ENCODE peak calls at places on chromosome 5, in four cellular contexts. B, I, N and V are unnamed samples.
A peak's percentile ranks its signal among the peaks of the same experiment; 100 is the strongest.

GRCh38 chr5:44779167-44779566 is 29.6 kb upstream of the MRPS30 start:
- DNase-seq in N (no peak), B (no peak), I (no peak), V (no peak)

GRCh38 chr5:174981416-174981815 is 257.0 kb downstream of the MSX2 start:
- DNase-seq in I (no peak), N (no peak), B (no peak), V (no peak)

GRCh38 chr5:177604116-177604521 is 4.2 kb downstream of the B4GALT7 start:
- DNase-seq in I (no peak), N (no peak), B (no peak), V (no peak)

GRCh38 chr5:56278267-56278826 is 45.2 kb upstream of the ANKRD55 start:
- DNase-seq in I (peak; percentile 78), N (peak; percentile 98), B (peak; percentile 42), V (peak; percentile 93)

GRCh38 chr5:120155873-120156272 is 308.2 kb upstream of the PRR16 start:
- DNase-seq in N (no peak), B (peak; percentile 37), I (no peak), V (no peak)

GRCh38 chr5:172140120-172140519 is 47.9 kb downstream of the STK10 start:
- DNase-seq in B (no peak), I (no peak), N (no peak), V (no peak)

GRCh38 chr5:62731011-62731410 is 152.4 kb downstream of the LRRC70 start:
- DNase-seq in N (no peak), I (no peak), B (no peak), V (no peak)

GRCh38 chr5:132296412-132297001 is 2.3 kb downstream of the SLC22A4 start:
- DNase-seq in N (no peak), B (peak; percentile 75), I (no peak), V (peak; percentile 62)

GRCh38 chr5:82885657-82886389 is 191.4 kb downstream of the TMEM167A start:
- DNase-seq in N (no peak), I (no peak), B (no peak), V (peak; percentile 80)

GRCh38 chr5:173327084-173327947 is 898 bp downstream of the STC2 start:
- DNase-seq in B (peak; percentile 76), I (peak; percentile 76), N (peak; percentile 68), V (peak; percentile 53)

GRCh38 chr5:115723224-115723623 is 93.2 kb downstream of the CDO1 start:
- DNase-seq in N (no peak), B (no peak), I (no peak), V (no peak)

GRCh38 chr5:108381034-108381954 is 604 bp downstream of the FBXL17 start:
- DNase-seq in N (peak; percentile 66), B (peak; percentile 80), I (peak; percentile 87), V (peak; percentile 73)

GRCh38 chr5:114407783-114408182 is 45.9 kb downstream of the KCNN2 start:
- DNase-seq in B (no peak), N (no peak), I (no peak), V (no peak)

GRCh38 chr5:80961376-80962281 is 1.5 kb downstream of the RASGRF2 start:
- DNase-seq in B (no peak), I (peak; percentile 48), N (no peak), V (peak; percentile 27)
- H3K4me3 ChIP-seq in B (no peak overlapping the region), I (peak overlapping the region; percentile 52), N (no peak overlapping the region), V (peak overlapping the region; percentile 52)

DNA sequence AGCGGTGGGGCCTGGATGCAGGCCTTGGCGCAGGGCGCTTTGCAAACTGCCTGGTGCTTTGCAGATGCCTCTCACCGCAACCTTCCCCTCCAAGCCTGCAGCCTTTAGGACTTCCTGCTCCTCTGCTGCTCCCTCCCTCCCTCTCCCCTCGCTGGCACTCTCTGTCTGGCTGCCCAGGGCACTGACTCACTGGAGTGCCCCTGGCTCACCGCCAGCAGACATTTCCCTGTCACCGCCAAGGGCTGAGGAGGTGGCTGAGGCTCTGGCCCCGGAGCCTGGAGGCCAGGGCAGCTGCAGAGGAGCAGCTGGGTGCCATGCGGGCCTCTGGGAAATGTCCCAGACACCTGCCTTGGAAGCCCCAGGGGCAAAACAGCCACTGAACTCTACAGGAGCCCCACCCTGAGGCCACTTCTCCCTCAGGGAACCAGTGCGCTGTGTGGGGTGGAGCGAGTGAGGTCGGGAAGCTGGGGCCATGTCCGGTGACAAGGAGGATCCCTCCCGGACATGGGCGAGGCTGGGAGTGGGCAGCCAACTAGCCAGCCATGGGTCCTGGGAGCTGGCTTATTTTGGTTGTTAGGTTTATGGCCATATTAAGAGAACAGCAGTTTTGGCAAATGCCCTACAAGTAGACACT is 53.4 kb downstream of the TENT4A start:
- DNase-seq in B (peak; percentile 41), I (no peak), N (peak; percentile 83), V (peak; percentile 55)
- TF ChIP-seq CTCF in B (no peak), I (no peak), N (no peak), V (no peak)

GRCh38 chr5:151719228-151719861 is 32.6 kb upstream of the SPARC start:
- DNase-seq in B (peak; percentile 75), N (peak; percentile 66), I (peak; percentile 36), V (no peak)

GRCh38 chr5:151720195-151720594 is 33.5 kb upstream of the SPARC start:
- DNase-seq in I (no peak), N (no peak), B (no peak), V (no peak)

GRCh38 chr5:151721087-151721646 is 34.5 kb upstream of the SPARC start:
- DNase-seq in B (no peak), N (no peak), I (no peak), V (no peak)

GRCh38 chr5:151724360-151724759 is 34.1 kb downstream of the ATOX1 start:
- DNase-seq in I (no peak), N (no peak), B (no peak), V (no peak)

DNA sequence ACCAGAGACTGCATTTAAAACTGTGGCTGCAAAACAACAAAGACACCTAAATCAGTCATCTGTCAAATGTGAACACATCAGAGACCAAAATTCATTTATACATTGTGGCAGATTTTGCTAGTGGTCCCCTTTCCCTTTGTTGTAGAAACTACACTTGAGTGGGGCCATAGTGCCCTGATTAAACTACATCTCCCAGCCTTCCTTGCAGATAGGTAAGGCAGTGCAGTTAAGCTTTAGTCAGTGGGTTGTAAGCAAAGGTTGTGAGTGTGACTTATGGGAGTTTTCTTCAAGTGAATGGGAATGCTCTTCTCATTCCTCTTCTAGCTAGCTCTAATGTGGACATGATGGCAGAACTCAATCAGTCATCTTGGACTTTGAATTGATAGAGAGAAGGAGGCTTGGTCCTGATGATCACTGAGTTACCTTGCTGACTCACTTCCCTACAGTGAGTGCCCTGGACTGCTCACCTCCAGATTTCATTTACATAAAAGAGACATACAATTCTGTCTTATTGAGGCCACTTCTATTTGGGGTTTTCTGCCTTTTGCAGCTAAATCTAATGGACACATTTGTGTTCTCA is 35.2 kb upstream of the SPARC start:
- DNase-seq in I (no peak), N (no peak), B (no peak), V (no peak)
- H3K4me3 ChIP-seq in I (no peak overlapping the region), N (no peak overlapping the region), B (no peak overlapping the region), V (no peak overlapping the region)

GRCh38 chr5:78628260-78629024 is 20.1 kb downstream of the LHFPL2 start:
- DNase-seq in B (no peak), N (no peak), I (peak; percentile 18), V (no peak)

GRCh38 chr5:78627766-78628165 is 20.8 kb downstream of the LHFPL2 start:
- DNase-seq in N (peak; percentile 77), B (no peak), I (no peak), V (peak; percentile 66)

GRCh38 chr5:78626009-78626571 is 22.5 kb downstream of the LHFPL2 start:
- DNase-seq in N (peak; percentile 36), I (no peak), B (peak; percentile 37), V (no peak)

GRCh38 chr5:78624992-78625391 is 23.6 kb downstream of the LHFPL2 start:
- DNase-seq in I (no peak), B (no peak), N (no peak), V (no peak)

DNA sequence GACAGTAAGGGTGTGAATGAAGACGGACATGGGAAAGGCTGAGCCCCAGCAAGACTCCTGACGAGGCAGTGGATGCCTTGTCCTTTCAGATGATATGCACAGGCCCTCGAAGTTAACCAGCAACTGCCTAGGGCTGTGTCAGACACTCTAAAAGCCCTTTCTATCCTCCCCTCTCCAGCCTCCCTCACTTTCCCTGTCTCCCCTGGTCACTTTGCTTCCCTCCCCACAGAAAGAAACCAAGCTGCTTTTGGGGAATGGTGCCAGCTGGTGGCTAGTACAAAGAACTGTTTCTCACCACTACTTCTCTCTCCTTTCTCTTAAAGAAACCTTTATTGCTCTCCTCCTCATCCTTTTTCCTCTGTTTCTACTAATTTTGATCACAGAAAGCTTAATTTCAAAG is 21.4 kb downstream of the LHFPL2 start:
- DNase-seq in B (peak; percentile 67), I (no peak), N (peak; percentile 24), V (peak; percentile 58)
- TF ChIP-seq CTCF in B (peak; percentile 65), I (peak; percentile 32), N (peak; percentile 53), V (peak; percentile 61)

DNA sequence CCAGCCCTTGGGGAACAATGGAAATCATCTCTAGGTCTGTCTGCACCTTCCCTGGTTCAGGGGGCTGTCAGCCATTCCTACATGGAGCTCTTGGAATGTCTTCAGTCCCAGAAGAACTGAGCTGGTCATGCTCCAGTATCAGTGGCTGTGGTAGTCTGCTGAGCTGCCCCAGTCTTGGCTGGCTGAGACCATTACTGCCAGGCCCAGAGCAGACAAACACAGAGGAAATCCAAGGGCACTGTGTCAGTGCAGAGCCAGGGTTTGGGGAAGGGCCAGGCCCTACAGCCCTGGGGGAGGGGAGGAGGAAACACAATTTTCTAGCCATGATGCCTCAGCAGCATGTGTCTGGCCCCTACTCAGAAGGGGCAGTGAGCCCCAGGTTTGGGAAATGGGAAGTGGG is 58.4 kb downstream of the ARHGEF37 start:
- DNase-seq in I (no peak), N (no peak), B (no peak), V (no peak)
- H3K4me3 ChIP-seq in I (no peak overlapping the region), N (no peak overlapping the region), B (no peak overlapping the region), V (no peak overlapping the region)

GRCh38 chr5:181258576-181258975 is 2.4 kb downstream of the TRIM52 start:
- DNase-seq in I (no peak), B (no peak), N (no peak), V (no peak)

GRCh38 chr5:181261320-181262085 is 560 bp upstream of the TRIM52 start:
- DNase-seq in B (peak; percentile 74), I (peak; percentile 81), N (peak; percentile 71), V (peak; percentile 78)

GRCh38 chr5:181259974-181260719 is 796 bp downstream of the TRIM52 start:
- DNase-seq in N (no peak), I (no peak), B (no peak), V (no peak)

GRCh38 chr5:181259283-181259682 is 1.7 kb downstream of the TRIM52 start:
- DNase-seq in N (no peak), B (no peak), I (no peak), V (no peak)

DNA sequence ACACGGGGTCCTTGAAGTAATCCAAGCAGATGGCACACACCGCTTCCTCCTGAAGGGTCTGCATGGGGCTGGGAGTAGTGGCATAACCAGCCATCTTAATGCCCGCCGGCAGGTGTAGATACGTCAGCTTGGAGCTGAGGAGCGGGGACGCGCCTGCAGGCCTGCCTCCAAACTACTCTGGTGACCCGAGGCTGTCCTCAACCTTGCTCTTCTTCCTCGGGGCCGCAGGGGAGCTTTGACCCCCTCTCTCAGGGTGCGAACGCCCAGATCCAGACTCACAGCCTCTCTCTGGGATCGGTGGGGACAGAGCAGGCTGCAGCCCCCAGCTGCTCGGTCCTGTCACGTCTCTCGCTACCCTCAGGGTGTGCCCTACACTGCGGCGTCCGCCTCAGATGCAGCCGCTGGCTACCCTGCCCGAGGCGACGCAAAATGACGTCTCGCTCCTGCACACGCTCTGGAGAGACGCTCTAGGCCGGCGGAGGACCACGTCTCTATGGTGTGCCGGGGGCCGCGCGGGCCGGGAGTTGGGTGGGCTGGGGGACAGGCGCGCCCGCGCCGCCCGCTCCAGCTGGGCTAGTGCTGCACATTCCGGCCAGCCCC is at the start of gene TRIM52:
- DNase-seq in I (peak; percentile 97), N (peak; percentile 89), B (peak; percentile 89), V (peak; percentile 88)
- TF ChIP-seq CTCF in I (peak; percentile 20), N (no peak), B (no peak), V (no peak)

GRCh38 chr5:926416-927171 is 33.9 kb downstream of the TRIP13 start:
- DNase-seq in B (peak; percentile 52), N (peak; percentile 25), I (peak; percentile 76), V (peak; percentile 18)
- H3K4me3 ChIP-seq in B (peak overlapping the region; percentile 16), N (peak overlapping the region; percentile 51), I (peak overlapping the region; percentile 45), V (peak overlapping the region; percentile 18)